ENCODE peak calls at places on chromosome 4, in five cellular contexts. N is activated T-cell treated with anti-CD3 and anti-CD28 coated beads, Interleukin-2, amount 50 U/mL, for 72 hours; Y is NCI-H345; C is EL; I is AG04450. M is an unnamed sample.

GRCh38 chr4:112518675-112519074 is 2.7 kb upstream of the NEUROG2 start:
- DNase-seq in N (no peak), I (no peak), C (no peak), Y (no peak), M (no peak)

GRCh38 chr4:55175779-55176231 is 50.4 kb upstream of the KDR start:
- DNase-seq in N (no peak), C (peak; percentile 85), I (no peak), Y (no peak), M (no peak)

GRCh38 chr4:152360045-152360410 is 175.9 kb downstream of the FBXW7 start:
- DNase-seq in Y (no peak), N (no peak), C (peak; percentile 21), I (no peak), M (no peak)

GRCh38 chr4:141331534-141332358 is 111.1 kb downstream of the ZNF330 start:
- DNase-seq in N (no peak), I (no peak), Y (no peak), C (no peak), M (no peak)

GRCh38 chr4:163384926-163385325 is 41.2 kb downstream of the NPY5R start:
- DNase-seq in I (no peak), C (no peak), Y (no peak), N (no peak), M (no peak)

GRCh38 chr4:169115897-169116254 is 105.8 kb upstream of the CBR4 start:
- DNase-seq in C (peak; percentile 93), N (peak; percentile 2), I (peak; percentile 89), Y (no peak), M (no peak)

GRCh38 chr4:45946699-45947098 is 177.2 kb downstream of the GABRG1 start:
- DNase-seq in I (no peak), Y (no peak), N (no peak), C (no peak), M (no peak)

GRCh38 chr4:105451346-105451745 is 22.5 kb downstream of the PPA2 start:
- DNase-seq in N (no peak), I (no peak), Y (peak; percentile 64), C (no peak), M (no peak)

GRCh38 chr4:97493815-97494518 is 649.3 kb downstream of the STPG2 start:
- DNase-seq in I (no peak), C (no peak), N (no peak), Y (no peak), M (no peak)

GRCh38 chr4:145299380-145300076 is 119.1 kb upstream of the OTUD4 start:
- DNase-seq in N (peak; percentile 78), I (no peak), C (peak; percentile 88), Y (no peak), M (no peak)

GRCh38 chr4:26829018-26829417 is 31.6 kb upstream of the STIM2 start:
- DNase-seq in C (no peak), I (no peak), Y (no peak), N (no peak), M (no peak)

GRCh38 chr4:61520176-61520575 is 320.1 kb downstream of the ADGRL3 start:
- DNase-seq in N (no peak), C (no peak), I (no peak), Y (no peak), M (no peak)

GRCh38 chr4:169024762-169025161 is 14.7 kb upstream of the CBR4 start:
- DNase-seq in N (no peak), Y (peak; percentile 27), C (peak; percentile 41), I (peak; percentile 11), M (no peak)

GRCh38 chr4:6596948-6597347 is 22.0 kb downstream of the MAN2B2 start:
- DNase-seq in Y (no peak), N (no peak), C (no peak), I (no peak), M (no peak)

GRCh38 chr4:122576261-122577188 is 44.3 kb downstream of the IL21 start:
- DNase-seq in Y (peak; percentile 40), N (peak; percentile 52), I (no peak), C (peak; percentile 51), M (no peak)

GRCh38 chr4:29805245-29805644 is 914.9 kb upstream of the PCDH7 start:
- DNase-seq in N (no peak), Y (peak; percentile 21), I (no peak), C (peak; percentile 34), M (no peak)

GRCh38 chr4:184812651-184813181 is 13.1 kb downstream of the ACSL1 start:
- DNase-seq in I (no peak), N (no peak), Y (peak; percentile 20), C (peak; percentile 41), M (no peak)

GRCh38 chr4:108043536-108043935 is 53.8 kb downstream of the HADH start:
- DNase-seq in C (no peak), N (no peak), Y (peak; percentile 86), I (no peak), M (no peak)

GRCh38 chr4:140109626-140110213 is 44.3 kb downstream of the MAML3 start:
- DNase-seq in C (no peak), N (no peak), Y (no peak), I (no peak), M (no peak)

GRCh38 chr4:185865901-185866328 is 53.9 kb upstream of the SORBS2 start:
- DNase-seq in I (no peak), C (peak; percentile 43), Y (no peak), N (no peak), M (no peak)

GRCh38 chr4:185566425-185566824 is 31.1 kb upstream of the PDLIM3 start:
- DNase-seq in I (no peak), C (no peak), Y (no peak), N (peak; percentile 57), M (no peak)

GRCh38 chr4:61517144-61517543 is 317.0 kb downstream of the ADGRL3 start:
- DNase-seq in Y (no peak), C (no peak), N (no peak), I (no peak), M (no peak)

GRCh38 chr4:120843840-120844527 is 78.5 kb downstream of the PRDM5 start:
- DNase-seq in N (peak; percentile 8), Y (peak; percentile 23), C (no peak), I (no peak), M (no peak)

GRCh38 chr4:16224669-16225068 is 1.6 kb downstream of the TAPT1 start:
- DNase-seq in I (no peak), Y (no peak), N (no peak), C (no peak), M (no peak)

GRCh38 chr4:42750091-42750490 is 93.2 kb upstream of the ATP8A1 start:
- DNase-seq in I (no peak), Y (peak; percentile 5), N (peak; percentile 8), C (no peak), M (no peak)

GRCh38 chr4:93646225-93646930 is 182.2 kb upstream of the ATOH1 start:
- DNase-seq in N (no peak), C (no peak), Y (no peak), I (no peak), M (no peak)

GRCh38 chr4:168449740-168450442 is 30.4 kb downstream of the DDX60L start:
- DNase-seq in I (no peak), C (peak; percentile 87), N (peak; percentile 47), Y (no peak), M (no peak)

GRCh38 chr4:169649545-169650226 is 29.3 kb downstream of the CLCN3 start:
- DNase-seq in C (no peak), I (no peak), Y (no peak), N (no peak), M (no peak)